ENCODE peak calls at places on chromosomes 11 and 22, in four cellular contexts. W, J, T and C are unnamed samples.

GRCh38 chr11:12800032-12800671 is 125.9 kb downstream of the TEAD1 start:
- DNase-seq in T (no peak), J (no peak), W (no peak), C (no peak)

GRCh38 chr11:9089636-9090035 is 1.8 kb downstream of the SCUBE2 start:
- DNase-seq in T (no peak), W (no peak), J (peak), C (no peak)

GRCh38 chr11:93209476-93209875 is 11.7 kb upstream of the SLC36A4 start:
- DNase-seq in W (no peak), J (no peak), T (no peak), C (no peak)

GRCh38 chr11:1435820-1436467 is 46.2 kb downstream of the BRSK2 start:
- DNase-seq in W (peak), J (peak), T (no peak), C (peak)

GRCh38 chr11:125091247-125091876 is 20.1 kb downstream of the TMEM218 start:
- DNase-seq in J (no peak), W (peak), T (peak), C (peak)

GRCh38 chr11:66595245-66595904 is 2.4 kb downstream of the CCS start:
- DNase-seq in W (no peak), J (no peak), T (no peak), C (peak)

GRCh38 chr11:34426766-34427170 is 12.0 kb upstream of the CAT start:
- DNase-seq in J (no peak), W (no peak), T (no peak), C (no peak)

GRCh38 chr22:36565686-36566085 is 36.7 kb upstream of the EIF3D start:
- DNase-seq in T (no peak), J (no peak), W (no peak), C (no peak)

GRCh38 chr22:44086759-44087158 is 62.7 kb downstream of the PARVB start:
- DNase-seq in T (no peak), J (no peak), W (no peak), C (no peak)

GRCh38 chr11:35981581-35981980 is 37.7 kb downstream of the LDLRAD3 start:
- DNase-seq in W (no peak), J (no peak), T (no peak), C (no peak)

GRCh38 chr22:48937032-48937639 is 890.5 kb downstream of the BRD1 start:
- DNase-seq in T (no peak), J (no peak), W (no peak), C (no peak)

GRCh38 chr22:42656578-42656977 is 7.4 kb upstream of the CYB5R3 start:
- DNase-seq in W (no peak), T (no peak), J (no peak), C (no peak)

GRCh38 chr11:9853929-9854557 is 190.2 kb downstream of the SWAP70 start:
- DNase-seq in J (no peak), T (no peak), W (no peak), C (no peak)

GRCh38 chr11:83782329-83782728 is 496.2 kb upstream of the CCDC90B start:
- DNase-seq in J (no peak), T (no peak), W (no peak), C (no peak)

GRCh38 chr22:29555065-29555644 is 1.6 kb upstream of the THOC5 start:
- DNase-seq in T (no peak), W (no peak), J (no peak), C (no peak)

GRCh38 chr11:1122356-1123002 is 35.3 kb upstream of the MUC5AC start:
- DNase-seq in W (no peak), T (no peak), J (peak), C (no peak)

GRCh38 chr11:37724305-37724704 is 1126.3 kb upstream of the RAG2 start:
- DNase-seq in W (no peak), T (no peak), J (no peak), C (no peak)

GRCh38 chr11:45165806-45166603 is 19.6 kb downstream of the PRDM11 start:
- DNase-seq in T (no peak), J (no peak), W (no peak), C (no peak)

GRCh38 chr11:47886096-47886495 is 37.9 kb upstream of the NUP160 start:
- DNase-seq in J (no peak), T (no peak), W (no peak), C (peak)

GRCh38 chr11:42253156-42253555 is 793.7 kb upstream of the LRRC4C start:
- DNase-seq in T (no peak), J (no peak), W (no peak), C (no peak)

GRCh38 chr11:32830796-32831195 is 1.1 kb downstream of the PRRG4 start:
- DNase-seq in T (no peak), J (no peak), W (no peak), C (no peak)

GRCh38 chr11:2586091-2586792 is 113.6 kb downstream of the KCNQ1OT1 start:
- DNase-seq in W (peak), T (peak), J (peak), C (no peak)

GRCh38 chr11:92128026-92128425 is 96.6 kb upstream of the FAT3 start:
- DNase-seq in J (no peak), W (no peak), T (no peak), C (no peak)

GRCh38 chr22:40364431-40364830 is 6.0 kb upstream of the SGSM3 start:
- DNase-seq in T (no peak), W (no peak), J (no peak), C (no peak)

GRCh38 chr11:57491371-57492061 is 24.0 kb downstream of the SLC43A1 start:
- DNase-seq in T (peak), W (peak), J (no peak), C (peak)

GRCh38 chr11:45500457-45500856 is 165.0 kb downstream of the CHST1 start:
- DNase-seq in T (no peak), W (peak), J (no peak), C (no peak)

GRCh38 chr22:50325444-50326224 is 1.2 kb downstream of the DENND6B start:
- DNase-seq in W (no peak), J (peak), T (no peak), C (no peak)

GRCh38 chr11:68373810-68374501 is 61.6 kb downstream of the LRP5 start:
- DNase-seq in J (no peak), T (no peak), W (peak), C (no peak)

GRCh38 chr11:65452806-65453490 is 30.4 kb downstream of the NEAT1 start:
- DNase-seq in J (no peak), W (no peak), T (no peak), C (no peak)

GRCh38 chr11:132686827-132687370 is 845.4 kb downstream of the OPCML start:
- DNase-seq in J (no peak), W (no peak), T (no peak), C (no peak)
- TF ChIP-seq CTCF in J (no peak), W (no peak), T (no peak), C (no peak)

DNA sequence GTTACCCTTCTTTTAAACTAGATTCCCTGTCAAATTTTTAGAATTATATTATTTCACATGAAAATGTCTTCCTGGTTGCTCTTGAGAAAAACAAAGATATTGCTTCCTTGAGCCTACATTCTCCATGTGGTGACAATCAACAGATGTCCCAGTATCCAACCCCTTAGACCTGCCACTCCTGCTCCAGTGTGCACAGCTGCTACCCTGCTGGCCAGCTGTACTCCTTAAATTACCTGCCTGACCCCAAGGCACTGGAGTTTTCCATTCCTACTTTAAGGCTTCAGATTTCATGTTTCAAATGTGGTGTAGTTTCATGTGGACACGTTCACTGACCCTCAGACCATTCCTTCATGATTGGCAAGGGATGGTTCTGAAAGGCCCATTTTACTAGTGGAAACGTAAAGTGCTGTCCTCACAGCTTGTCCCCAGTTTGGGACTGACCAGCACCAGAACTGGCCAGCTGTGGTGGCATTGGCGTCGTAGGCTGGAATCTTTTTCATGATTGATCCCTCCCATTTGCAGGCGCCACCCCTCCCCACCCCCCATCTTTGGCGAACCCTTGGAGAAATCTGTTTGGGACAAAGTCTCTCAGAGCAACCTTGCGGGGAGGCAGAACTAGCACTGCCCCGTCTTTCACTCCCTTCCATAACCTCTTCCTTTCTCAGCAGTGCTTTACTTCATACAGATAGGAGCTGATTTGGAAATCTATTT is 123.5 kb downstream of the DBX1 start:
- DNase-seq in J (no peak), T (no peak), W (no peak), C (no peak)
- TF ChIP-seq CTCF in J (no peak), T (no peak), W (no peak), C (no peak)

GRCh38 chr22:41501209-41501608 is 32.3 kb downstream of the ACO2 start:
- DNase-seq in J (peak), T (no peak), W (no peak), C (peak)
- TF ChIP-seq CTCF in J (peak), T (no peak), W (no peak), C (peak)

DNA sequence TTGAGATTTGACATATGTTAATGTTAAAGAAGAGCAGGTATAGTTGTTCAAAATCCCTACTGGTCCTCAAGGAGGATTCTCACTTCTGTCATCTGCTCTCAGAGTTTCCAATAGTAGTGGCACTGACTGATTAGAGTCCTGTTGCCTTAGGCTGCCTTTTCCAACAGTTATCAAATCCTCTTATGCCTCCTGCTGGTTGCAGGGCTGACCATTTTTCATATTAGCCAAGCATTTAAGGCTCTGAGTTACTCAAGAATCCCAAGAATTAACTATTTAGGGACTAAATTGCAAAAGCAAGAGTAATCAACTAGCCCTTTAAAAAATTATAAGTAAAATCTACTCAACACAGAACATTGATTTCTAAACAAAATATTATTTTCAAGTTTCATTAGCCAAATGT is 212.0 kb upstream of the CHORDC1 start:
- DNase-seq in W (no peak), T (peak), J (no peak), C (peak)
- TF ChIP-seq CTCF in W (no peak), T (no peak), J (no peak), C (no peak)

DNA sequence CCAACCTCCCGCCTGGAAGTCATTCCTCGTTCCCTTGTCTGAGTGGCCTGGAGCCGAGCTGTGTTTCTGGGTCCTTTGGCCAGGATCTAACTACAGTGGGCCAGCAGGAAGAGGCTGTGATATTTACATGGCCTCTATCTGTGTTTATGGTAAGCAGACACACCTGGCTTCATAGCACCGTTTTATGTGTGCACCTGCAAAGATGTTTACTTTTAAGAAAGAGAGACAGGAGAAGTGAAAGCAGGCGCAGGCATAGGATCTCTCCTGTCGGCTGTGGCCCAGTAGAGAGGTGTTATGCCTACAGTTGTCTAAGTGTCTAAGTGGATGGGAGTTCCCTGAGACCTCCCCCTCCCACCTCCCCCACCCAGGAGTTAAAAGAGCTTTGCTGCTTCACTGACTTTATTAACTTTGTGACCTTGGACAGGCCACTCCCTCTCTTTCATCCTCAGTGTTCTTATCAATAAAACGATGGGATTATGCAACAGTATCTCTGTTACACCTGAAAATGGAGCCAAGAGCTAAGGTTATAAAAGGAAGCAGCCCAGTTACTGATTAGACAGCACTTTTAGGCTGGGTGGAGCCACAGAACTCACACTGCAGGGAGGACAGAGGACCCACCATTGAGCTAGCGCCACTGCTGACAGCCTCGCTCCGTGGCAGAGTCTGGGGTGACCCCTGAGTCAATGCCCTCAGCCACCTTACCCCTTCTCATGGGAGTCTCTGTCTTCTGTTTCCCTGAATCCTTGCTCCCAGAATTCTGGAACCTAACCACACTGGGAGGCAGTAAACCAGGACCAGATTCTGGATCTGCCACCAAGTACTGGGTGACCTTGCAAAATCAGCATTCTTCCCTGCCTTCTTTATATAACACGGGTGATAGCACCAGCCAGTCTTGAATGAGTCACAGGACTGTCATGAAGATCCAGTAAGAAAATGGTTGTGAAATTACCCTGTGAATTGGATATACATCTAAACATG is 22.0 kb downstream of the ST14 start:
- DNase-seq in T (no peak), W (peak), J (peak), C (no peak)
- TF ChIP-seq CTCF in T (no peak), W (no peak), J (no peak), C (no peak)